ENCODE peak calls at places on chromosome 4, in seven cellular contexts. D is fibroblast of pulmonary artery; Q is activated T-helper 1 cell treated with anti-CD3 and anti-CD28 coated beads, Interleukin-2, amount 50 U/mL, for 16 hours; V is stromal cell of bone marrow; P is activated CD4-positive, alpha-beta T cell treated with anti-CD3 and anti-CD28 coated beads, Interleukin-2, amount 10 ng/mL, durations not matched to agents 7 days and 5 days; T is IMR-90; G is neural progenitor cell. Y is an unnamed sample.

GRCh38 chr4:3369781-3370660 is 71.7 kb upstream of the HGFAC start:
- DNase-seq in G (peak; percentile 87), D (peak; percentile 93), Q (no peak), V (peak; percentile 68), P (peak; percentile 64), T (peak; percentile 94), Y (no peak)

GRCh38 chr4:164977243-164978164 is at the start of gene TRIM61:
- DNase-seq in V (peak; percentile 19), T (peak; percentile 54), Q (no peak), G (no peak), D (peak; percentile 55), P (peak; percentile 55), Y (peak; percentile 50)

GRCh38 chr4:4524364-4524763 is 17.5 kb downstream of the STX18 start:
- DNase-seq in T (peak; percentile 11), Q (no peak), G (peak; percentile 71), P (peak; percentile 64), V (no peak), D (no peak), Y (peak; percentile 72)

GRCh38 chr4:83527671-83528070 is 8.2 kb upstream of the GPAT3 start:
- DNase-seq in G (no peak), P (no peak), Q (no peak), D (no peak), T (no peak), V (no peak), Y (no peak)

GRCh38 chr4:14234330-14234729 is 606.8 kb upstream of the BOD1L1 start:
- DNase-seq in Q (no peak), T (no peak), V (no peak), P (no peak), D (no peak), G (no peak), Y (no peak)

GRCh38 chr4:86387013-86387412 is 27.2 kb upstream of the MAPK10 start:
- DNase-seq in G (no peak), Q (no peak), V (no peak), D (no peak), T (no peak), P (no peak), Y (no peak)

GRCh38 chr4:108683479-108683878 is 33.1 kb downstream of the OSTC start:
- DNase-seq in G (peak; percentile 40), D (peak; percentile 44), Q (no peak), T (peak; percentile 41), P (no peak), V (peak; percentile 11), Y (no peak)

GRCh38 chr4:87051121-87051713 is 116.4 kb downstream of the AFF1 start:
- DNase-seq in T (peak; percentile 56), D (peak; percentile 54), V (no peak), Q (no peak), G (no peak), P (no peak), Y (no peak)

GRCh38 chr4:168273838-168274237 is 44.7 kb downstream of the DDX60 start:
- DNase-seq in Q (no peak), D (no peak), V (no peak), P (no peak), G (no peak), T (no peak), Y (no peak)

GRCh38 chr4:140257461-140258305 is 103.7 kb upstream of the MAML3 start:
- DNase-seq in T (peak; percentile 72), Q (no peak), G (no peak), P (no peak), V (no peak), D (no peak), Y (no peak)

GRCh38 chr4:156060661-156061060 is 107.0 kb upstream of the CTSO start:
- DNase-seq in Q (no peak), G (no peak), P (no peak), T (no peak), V (no peak), D (no peak), Y (no peak)

GRCh38 chr4:139267301-139267700 is 12.7 kb downstream of the MGARP start:
- DNase-seq in V (no peak), G (no peak), Q (no peak), D (no peak), T (no peak), P (no peak), Y (no peak)

GRCh38 chr4:141702472-141703182 is 66.2 kb downstream of the IL15 start:
- DNase-seq in T (peak; percentile 49), G (no peak), P (peak; percentile 8), V (no peak), D (peak; percentile 65), Q (no peak), Y (no peak)

GRCh38 chr4:70601422-70602039 is 9.5 kb downstream of the AMBN start:
- DNase-seq in P (peak; percentile 79), Q (peak; percentile 27), T (peak; percentile 74), G (peak; percentile 78), V (peak; percentile 46), D (peak; percentile 61), Y (peak; percentile 63)

GRCh38 chr4:114217150-114217817 is 237.8 kb upstream of the ARSJ start:
- DNase-seq in D (no peak), G (no peak), P (no peak), V (no peak), Q (no peak), T (no peak), Y (no peak)

GRCh38 chr4:83282049-83282535 is 2.5 kb downstream of the COQ2 start:
- DNase-seq in V (peak; percentile 57), D (peak; percentile 80), P (peak; percentile 85), G (peak; percentile 41), Q (no peak), T (peak; percentile 62), Y (no peak)

GRCh38 chr4:118969359-118969758 is 80.7 kb downstream of the SYNPO2 start:
- DNase-seq in G (peak; percentile 44), T (peak; percentile 82), P (no peak), D (peak; percentile 85), Q (no peak), V (peak; percentile 81), Y (no peak)

GRCh38 chr4:11623726-11624037 is 195.0 kb upstream of the HS3ST1 start:
- DNase-seq in Q (no peak), G (peak; percentile 54), D (peak; percentile 49), P (peak; percentile 11), T (peak; percentile 27), V (no peak), Y (no peak)

GRCh38 chr4:7210818-7211217 is 18.5 kb downstream of the SORCS2 start:
- DNase-seq in T (peak; percentile 87), V (peak; percentile 71), D (peak; percentile 73), Q (no peak), P (no peak), G (no peak), Y (no peak)

GRCh38 chr4:20085156-20085555 is 166.5 kb upstream of the SLIT2 start:
- DNase-seq in G (no peak), T (no peak), P (no peak), V (no peak), D (no peak), Q (no peak), Y (no peak)

GRCh38 chr4:78432896-78433295 is 118.7 kb upstream of the ANXA3 start:
- DNase-seq in D (peak; percentile 18), T (peak; percentile 1), G (peak; percentile 28), Q (no peak), P (no peak), V (no peak), Y (no peak)

GRCh38 chr4:71259305-71259704 is 79.5 kb upstream of the SLC4A4 start:
- DNase-seq in V (no peak), Q (no peak), G (no peak), T (no peak), D (no peak), P (no peak), Y (no peak)

GRCh38 chr4:73419106-73420038 is 15.3 kb downstream of the ALB start:
- DNase-seq in V (no peak), G (no peak), Q (no peak), T (no peak), P (no peak), D (no peak), Y (no peak)

GRCh38 chr4:170979736-170980135 is 833.5 kb upstream of the GALNTL6 start:
- DNase-seq in Q (no peak), T (no peak), D (no peak), P (no peak), G (no peak), V (no peak), Y (no peak)

GRCh38 chr4:46146993-46147392 is 23.1 kb upstream of the GABRG1 start:
- DNase-seq in D (no peak), P (no peak), V (no peak), T (no peak), Q (no peak), G (no peak), Y (no peak)

GRCh38 chr4:111934294-111934693 is 211.0 kb upstream of the FAM241A start:
- DNase-seq in V (no peak), P (no peak), G (peak; percentile 12), Q (no peak), D (no peak), T (no peak), Y (no peak)

GRCh38 chr4:100286601-100287000 is 96.3 kb upstream of the DDIT4L start:
- DNase-seq in T (no peak), V (no peak), P (no peak), D (no peak), Q (no peak), G (peak; percentile 39), Y (no peak)

GRCh38 chr4:80336582-80336981 is 1.1 kb downstream of the CFAP299 start:
- DNase-seq in V (peak; percentile 27), Q (no peak), T (peak; percentile 32), D (peak; percentile 53), P (no peak), G (peak; percentile 63), Y (no peak)

GRCh38 chr4:53571936-53572580 is 19.2 kb downstream of the LNX1 start:
- DNase-seq in V (no peak), D (no peak), G (no peak), Q (no peak), P (no peak), T (no peak), Y (no peak)

GRCh38 chr4:15065516-15065915 is 63.2 kb downstream of the CPEB2 start:
- DNase-seq in T (no peak), P (no peak), V (no peak), G (no peak), D (no peak), Q (no peak), Y (no peak)

GRCh38 chr4:165355900-165356300 is 22.9 kb upstream of the CPE start:
- DNase-seq in P (no peak), D (no peak), Q (no peak), G (peak; percentile 78), V (no peak), T (peak; percentile 20), Y (no peak)

GRCh38 chr4:76950052-76950845 is 697 bp downstream of the SEPTIN11 start:
- DNase-seq in G (peak; percentile 70), P (peak; percentile 30), T (no peak), D (peak; percentile 44), Q (peak; percentile 7), V (no peak), Y (no peak)

GRCh38 chr4:129344058-129344457 is 248.1 kb downstream of the C4orf33 start:
- DNase-seq in T (peak; percentile 27), V (no peak), G (peak; percentile 56), D (peak; percentile 66), P (peak; percentile 8), Q (no peak), Y (no peak)

Y was measured in GM12864.